ENCODE peak calls at places on chromosomes 6 and 20, in seven cellular contexts. D is cardiac muscle cell; E is A172; S is activated T-helper 9 cell treated with anti-CD3 and anti-CD28 coated beads, Interleukin-2, amount 50 U/mL, for 16 hours; P is ovary; Z is iPS-NIHi11; J is fibroblast of the aortic adventitia. W is an unnamed sample.

GRCh38 chr6:84525907-84526306 is 238.5 kb downstream of the TBX18 start:
- DNase-seq in D (no peak), E (no peak), S (no peak), P (no peak), Z (no peak), J (peak), W (no peak)

GRCh38 chr20:51275816-51276215 is 252.9 kb upstream of the KCNG1 start:
- DNase-seq in D (no peak), E (no peak), S (no peak), P (peak), Z (no peak), J (peak), W (no peak)

GRCh38 chr6:169968541-169969270 is 217.3 kb downstream of the ERMARD start:
- DNase-seq in D (no peak), E (no peak), S (no peak), P (no peak), Z (peak), J (no peak), W (no peak)

GRCh38 chr20:6709865-6710595 is 57.5 kb upstream of the BMP2 start:
- DNase-seq in D (no peak), E (peak), S (no peak), P (no peak), Z (no peak), J (peak), W (no peak)

GRCh38 chr20:22984008-22984407 is 51.1 kb upstream of the SSTR4 start:
- DNase-seq in D (no peak), E (no peak), S (no peak), P (no peak), Z (no peak), J (no peak), W (no peak)

GRCh38 chr20:5400164-5400762 is 83.5 kb upstream of the PROKR2 start:
- DNase-seq in D (peak), E (peak), S (no peak), P (no peak), Z (peak), J (peak), W (peak)

GRCh38 chr6:37177083-37177949 is 7.4 kb downstream of the PIM1 start:
- DNase-seq in D (no peak), E (no peak), S (no peak), P (no peak), Z (no peak), J (no peak), W (no peak)

GRCh38 chr6:6515691-6516607 is 72.6 kb upstream of the LY86 start:
- DNase-seq in D (no peak), E (no peak), S (peak), P (no peak), Z (no peak), J (no peak), W (peak)

GRCh38 chr6:38604700-38605099 is 35.0 kb downstream of the BTBD9 start:
- DNase-seq in D (no peak), E (peak), S (no peak), P (no peak), Z (no peak), J (no peak), W (no peak)

GRCh38 chr6:24228681-24229255 is 102.8 kb downstream of the NRSN1 start:
- DNase-seq in D (no peak), E (peak), S (no peak), P (no peak), Z (no peak), J (no peak), W (no peak)

GRCh38 chr6:16320533-16321340 is 82.3 kb downstream of the GMPR start:
- DNase-seq in D (no peak), E (no peak), S (no peak), P (no peak), Z (no peak), J (no peak), W (no peak)